ENCODE peak calls at places on chromosomes 1 and 21, in nine cellular contexts. One of them, this sample, is unnamed.
A peak's percentile ranks its signal among the peaks of the same experiment; 100 is the strongest.

GRCh38 chr1:35452086-35452485 is 105.1 kb downstream of the KIAA0319L start:
- DNase-seq in IMR-90: peak; percentile 72
- DNase-seq in suprapubic skin: no peak
- DNase-seq in CD8-positive, alpha-beta T cell: no peak
- DNase-seq in heart left ventricle: peak; percentile 73
- DNase-seq in BE2C: no peak
- DNase-seq in left ventricle myocardium inferior: peak; percentile 60
- DNase-seq in body of pancreas: peak; percentile 49
- DNase-seq in cardiac muscle cell: peak; percentile 92
- DNase-seq in this sample: peak; percentile 49

GRCh38 chr1:51622455-51622913 is 5.6 kb downstream of the OSBPL9 start:
- DNase-seq in BE2C: peak; percentile 17
- DNase-seq in suprapubic skin: peak; percentile 81
- DNase-seq in cardiac muscle cell: peak; percentile 58
- DNase-seq in IMR-90: peak; percentile 80
- DNase-seq in left ventricle myocardium inferior: peak; percentile 22
- DNase-seq in heart left ventricle: peak; percentile 46
- DNase-seq in CD8-positive, alpha-beta T cell: peak; percentile 11
- DNase-seq in body of pancreas: peak; percentile 48
- DNase-seq in this sample: no peak

GRCh38 chr1:199029401-199029800 is 390.6 kb downstream of the PTPRC start:
- DNase-seq in IMR-90: peak; percentile 77
- DNase-seq in body of pancreas: no peak
- DNase-seq in heart left ventricle: no peak
- DNase-seq in CD8-positive, alpha-beta T cell: no peak
- DNase-seq in left ventricle myocardium inferior: no peak
- DNase-seq in cardiac muscle cell: peak; percentile 30
- DNase-seq in BE2C: no peak
- DNase-seq in suprapubic skin: no peak
- DNase-seq in this sample: no peak

GRCh38 chr1:153588482-153588881 is 22.8 kb upstream of the S100A2 start:
- DNase-seq in heart left ventricle: no peak
- DNase-seq in left ventricle myocardium inferior: no peak
- DNase-seq in body of pancreas: no peak
- DNase-seq in cardiac muscle cell: no peak
- DNase-seq in IMR-90: peak; percentile 47
- DNase-seq in CD8-positive, alpha-beta T cell: no peak
- DNase-seq in suprapubic skin: no peak
- DNase-seq in BE2C: no peak
- DNase-seq in this sample: no peak

GRCh38 chr1:199084293-199084692 is 445.5 kb downstream of the PTPRC start:
- DNase-seq in CD8-positive, alpha-beta T cell: no peak
- DNase-seq in body of pancreas: no peak
- DNase-seq in cardiac muscle cell: peak; percentile 29
- DNase-seq in BE2C: no peak
- DNase-seq in left ventricle myocardium inferior: no peak
- DNase-seq in heart left ventricle: no peak
- DNase-seq in suprapubic skin: no peak
- DNase-seq in IMR-90: peak; percentile 94
- DNase-seq in this sample: no peak

GRCh38 chr1:24318238-24318987 is 744 bp upstream of the GRHL3 start:
- DNase-seq in IMR-90: peak; percentile 36
- DNase-seq in body of pancreas: peak; percentile 23
- DNase-seq in cardiac muscle cell: peak; percentile 57
- DNase-seq in BE2C: no peak
- DNase-seq in left ventricle myocardium inferior: no peak
- DNase-seq in heart left ventricle: no peak
- DNase-seq in CD8-positive, alpha-beta T cell: no peak
- DNase-seq in suprapubic skin: no peak
- DNase-seq in this sample: no peak

GRCh38 chr1:167186198-167186750 is 34.4 kb upstream of the POU2F1 start:
- DNase-seq in cardiac muscle cell: no peak
- DNase-seq in CD8-positive, alpha-beta T cell: no peak
- DNase-seq in BE2C: no peak
- DNase-seq in left ventricle myocardium inferior: no peak
- DNase-seq in suprapubic skin: no peak
- DNase-seq in heart left ventricle: no peak
- DNase-seq in body of pancreas: no peak
- DNase-seq in IMR-90: no peak
- DNase-seq in this sample: no peak

GRCh38 chr1:184954232-184954995 is 19.9 kb downstream of the NIBAN1 start:
- DNase-seq in suprapubic skin: no peak
- DNase-seq in BE2C: no peak
- DNase-seq in body of pancreas: no peak
- DNase-seq in left ventricle myocardium inferior: no peak
- DNase-seq in heart left ventricle: no peak
- DNase-seq in IMR-90: no peak
- DNase-seq in CD8-positive, alpha-beta T cell: no peak
- DNase-seq in cardiac muscle cell: peak; percentile 31
- DNase-seq in this sample: no peak

GRCh38 chr1:222654849-222655248 is 37.0 kb downstream of the MIA3 start:
- DNase-seq in heart left ventricle: no peak
- DNase-seq in IMR-90: no peak
- DNase-seq in left ventricle myocardium inferior: no peak
- DNase-seq in BE2C: no peak
- DNase-seq in cardiac muscle cell: peak; percentile 66
- DNase-seq in suprapubic skin: no peak
- DNase-seq in body of pancreas: no peak
- DNase-seq in CD8-positive, alpha-beta T cell: peak; percentile 70
- DNase-seq in this sample: peak; percentile 42

GRCh38 chr1:231940116-231940515 is 313.5 kb downstream of the DISC1 start:
- DNase-seq in IMR-90: no peak
- DNase-seq in left ventricle myocardium inferior: no peak
- DNase-seq in heart left ventricle: no peak
- DNase-seq in CD8-positive, alpha-beta T cell: no peak
- DNase-seq in body of pancreas: no peak
- DNase-seq in cardiac muscle cell: no peak
- DNase-seq in suprapubic skin: no peak
- DNase-seq in BE2C: no peak
- DNase-seq in this sample: no peak

GRCh38 chr21:45366931-45367401 is 38.0 kb upstream of the COL18A1 start:
- DNase-seq in BE2C: peak; percentile 75
- DNase-seq in heart left ventricle: peak; percentile 48
- DNase-seq in cardiac muscle cell: peak; percentile 98
- DNase-seq in CD8-positive, alpha-beta T cell: no peak
- DNase-seq in suprapubic skin: no peak
- DNase-seq in body of pancreas: peak; percentile 65
- DNase-seq in left ventricle myocardium inferior: peak; percentile 72
- DNase-seq in IMR-90: peak; percentile 98
- DNase-seq in this sample: peak; percentile 79

GRCh38 chr1:204673909-204674701 is 11.4 kb downstream of the LRRN2 start:
- DNase-seq in body of pancreas: no peak
- DNase-seq in suprapubic skin: no peak
- DNase-seq in heart left ventricle: no peak
- DNase-seq in left ventricle myocardium inferior: no peak
- DNase-seq in BE2C: no peak
- DNase-seq in CD8-positive, alpha-beta T cell: no peak
- DNase-seq in cardiac muscle cell: no peak
- DNase-seq in IMR-90: no peak
- DNase-seq in this sample: no peak

GRCh38 chr1:34867421-34867820 is 7.9 kb upstream of the SMIM12 start:
- DNase-seq in IMR-90: no peak
- DNase-seq in left ventricle myocardium inferior: no peak
- DNase-seq in heart left ventricle: peak; percentile 39
- DNase-seq in body of pancreas: no peak
- DNase-seq in suprapubic skin: no peak
- DNase-seq in BE2C: no peak
- DNase-seq in cardiac muscle cell: no peak
- DNase-seq in CD8-positive, alpha-beta T cell: no peak
- DNase-seq in this sample: no peak

GRCh38 chr1:57411262-57411661 is 12.6 kb downstream of the DAB1 start:
- DNase-seq in cardiac muscle cell: peak; percentile 32
- DNase-seq in suprapubic skin: no peak
- DNase-seq in left ventricle myocardium inferior: no peak
- DNase-seq in CD8-positive, alpha-beta T cell: no peak
- DNase-seq in BE2C: no peak
- DNase-seq in body of pancreas: no peak
- DNase-seq in IMR-90: peak; percentile 31
- DNase-seq in heart left ventricle: peak; percentile 30
- DNase-seq in this sample: peak; percentile 38

GRCh38 chr1:29896791-29897725 is 660.7 kb downstream of the PTPRU start:
- DNase-seq in CD8-positive, alpha-beta T cell: no peak
- DNase-seq in body of pancreas: no peak
- DNase-seq in suprapubic skin: peak; percentile 54
- DNase-seq in heart left ventricle: no peak
- DNase-seq in left ventricle myocardium inferior: no peak
- DNase-seq in IMR-90: no peak
- DNase-seq in cardiac muscle cell: no peak
- DNase-seq in BE2C: no peak
- DNase-seq in this sample: no peak

GRCh38 chr1:49864597-49864996 is 159.2 kb downstream of the AGBL4 start:
- DNase-seq in body of pancreas: no peak
- DNase-seq in IMR-90: no peak
- DNase-seq in CD8-positive, alpha-beta T cell: no peak
- DNase-seq in suprapubic skin: no peak
- DNase-seq in left ventricle myocardium inferior: no peak
- DNase-seq in heart left ventricle: no peak
- DNase-seq in cardiac muscle cell: no peak
- DNase-seq in BE2C: peak; percentile 38
- DNase-seq in this sample: no peak

DNA sequence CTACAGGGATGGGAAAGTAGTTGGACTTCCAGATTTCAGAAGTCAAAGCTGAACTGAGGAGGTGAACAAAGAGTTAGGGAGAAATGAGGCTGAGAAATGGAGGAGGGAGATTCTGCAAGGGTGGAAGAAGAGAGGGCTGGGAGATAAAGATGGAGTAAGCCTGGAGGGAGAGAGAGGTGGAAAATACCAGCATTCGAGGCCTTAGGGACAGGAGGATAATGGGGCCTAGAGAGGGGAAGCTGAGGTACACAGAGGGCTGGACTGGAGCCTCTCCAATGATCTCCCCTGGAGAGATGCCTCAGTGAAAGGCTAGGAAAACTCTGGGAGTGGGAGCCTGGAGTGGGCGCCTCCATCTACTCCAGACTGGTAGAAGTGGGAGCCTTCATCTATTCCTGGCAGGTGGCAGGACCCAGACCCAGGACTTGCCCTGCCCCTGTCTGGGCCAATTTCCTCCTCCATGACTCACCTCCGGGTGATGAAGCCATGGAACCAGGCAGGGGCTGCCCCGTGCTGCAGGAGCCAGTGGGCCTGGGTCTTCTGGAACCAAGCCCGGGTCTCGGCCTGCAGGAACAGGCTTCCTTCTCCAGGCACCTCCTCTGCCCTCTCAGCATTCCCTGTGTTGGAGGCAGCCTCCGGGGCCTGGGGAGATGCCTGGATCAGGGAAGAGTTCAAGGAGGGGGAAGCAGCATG is 1.9 kb downstream of the SH2D2A start:
- DNase-seq in left ventricle myocardium inferior: no peak
- DNase-seq in cardiac muscle cell: no peak
- DNase-seq in body of pancreas: no peak
- DNase-seq in CD8-positive, alpha-beta T cell: peak; percentile 56
- DNase-seq in IMR-90: no peak
- DNase-seq in suprapubic skin: no peak
- DNase-seq in heart left ventricle: peak; percentile 38
- DNase-seq in BE2C: no peak
- DNase-seq in this sample: no peak
- H3K4me1 ChIP-seq in left ventricle myocardium inferior: peaks cover 28% of the 10 kb centered on the region
- H3K4me1 ChIP-seq in cardiac muscle cell: no peaks in the 10 kb centered on the region
- H3K4me1 ChIP-seq in body of pancreas: peaks cover 13% of the 10 kb centered on the region
- H3K4me1 ChIP-seq in CD8-positive, alpha-beta T cell: peaks cover 53% of the 10 kb centered on the region
- H3K4me1 ChIP-seq in IMR-90: peaks cover 14% of the 10 kb centered on the region
- H3K4me1 ChIP-seq in suprapubic skin: peaks cover 17% of the 10 kb centered on the region
- H3K4me1 ChIP-seq in heart left ventricle: peaks cover 19% of the 10 kb centered on the region
- H3K4me1 ChIP-seq in BE2C: peaks cover 10% of the 10 kb centered on the region
- H3K4me1 ChIP-seq in this sample: peaks cover 15% of the 10 kb centered on the region

DNA sequence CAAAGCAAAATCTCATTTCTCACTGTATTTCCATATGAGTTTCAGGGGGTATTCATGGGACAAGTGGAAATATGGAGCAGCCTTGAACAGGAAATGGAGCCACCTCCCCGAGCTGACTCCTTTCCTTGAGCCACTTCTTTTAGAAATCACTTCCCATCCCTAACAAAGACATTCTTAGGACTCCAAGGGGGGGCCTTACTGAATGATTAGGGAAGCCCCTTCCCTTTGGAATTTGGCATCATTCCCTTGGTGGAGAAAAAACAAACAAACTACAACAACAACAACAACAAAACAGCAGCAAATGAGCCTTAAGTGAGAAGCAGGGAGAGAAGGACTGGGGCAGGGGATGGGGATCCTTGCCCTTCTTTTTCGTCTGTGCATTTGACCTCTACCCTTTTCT is 278.3 kb downstream of the ZNF648 start:
- DNase-seq in suprapubic skin: no peak
- DNase-seq in cardiac muscle cell: no peak
- DNase-seq in IMR-90: no peak
- DNase-seq in BE2C: no peak
- DNase-seq in heart left ventricle: no peak
- DNase-seq in CD8-positive, alpha-beta T cell: no peak
- DNase-seq in left ventricle myocardium inferior: no peak
- DNase-seq in body of pancreas: no peak
- DNase-seq in this sample: no peak
- TF ChIP-seq CTCF in suprapubic skin: no peak
- TF ChIP-seq CTCF in cardiac muscle cell: no peak
- TF ChIP-seq CTCF in IMR-90: no peak
- TF ChIP-seq CTCF in BE2C: no peak
- TF ChIP-seq CTCF in heart left ventricle: no peak
- TF ChIP-seq CTCF in CD8-positive, alpha-beta T cell: no peak
- TF ChIP-seq CTCF in left ventricle myocardium inferior: no peak
- TF ChIP-seq CTCF in body of pancreas: no peak
- TF ChIP-seq CTCF in this sample: no peak

DNA sequence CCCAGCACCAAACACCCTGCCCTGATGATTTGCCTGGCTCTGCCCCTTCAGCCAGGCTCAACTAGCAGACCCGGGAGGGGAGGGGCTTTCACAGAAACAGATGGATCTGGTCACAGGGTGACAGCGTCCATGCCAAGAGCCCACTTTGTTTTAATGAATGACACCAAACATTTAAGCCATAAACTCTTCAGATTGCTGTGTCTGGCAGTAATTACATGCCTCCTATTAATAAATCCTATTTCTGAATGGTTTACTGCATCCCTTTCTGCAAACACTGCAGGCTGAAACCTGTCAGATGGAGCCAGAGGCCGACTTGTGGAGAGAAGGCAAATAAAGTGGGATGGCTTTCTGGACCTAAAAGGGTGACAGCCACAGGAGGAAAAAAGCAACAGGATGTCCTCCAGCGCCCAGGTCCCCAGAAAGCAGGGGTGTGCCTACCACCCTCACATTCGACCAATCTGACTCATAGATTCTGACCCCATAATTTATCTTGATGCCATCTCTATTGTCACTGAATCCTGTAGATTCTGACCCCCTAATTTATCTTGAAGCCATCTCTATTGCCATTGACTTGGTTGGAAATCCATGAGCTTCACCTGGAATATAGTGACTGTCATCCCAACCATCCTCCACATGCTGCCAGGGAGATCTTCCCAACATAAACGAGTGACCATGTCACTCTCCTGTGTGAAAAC is 200.8 kb downstream of the PLPP3 start:
- DNase-seq in suprapubic skin: no peak
- DNase-seq in left ventricle myocardium inferior: no peak
- DNase-seq in heart left ventricle: no peak
- DNase-seq in cardiac muscle cell: no peak
- DNase-seq in body of pancreas: no peak
- DNase-seq in CD8-positive, alpha-beta T cell: no peak
- DNase-seq in BE2C: peak; percentile 69
- DNase-seq in IMR-90: no peak
- DNase-seq in this sample: no peak
- H3K4me1 ChIP-seq in suprapubic skin: peaks cover 21% of the 10 kb centered on the region
- H3K4me1 ChIP-seq in left ventricle myocardium inferior: peaks cover 52% of the 10 kb centered on the region
- H3K4me1 ChIP-seq in heart left ventricle: peaks cover 46% of the 10 kb centered on the region
- H3K4me1 ChIP-seq in cardiac muscle cell: peaks cover 41% of the 10 kb centered on the region
- H3K4me1 ChIP-seq in body of pancreas: no peaks in the 10 kb centered on the region
- H3K4me1 ChIP-seq in CD8-positive, alpha-beta T cell: no peaks in the 10 kb centered on the region
- H3K4me1 ChIP-seq in BE2C: peaks cover 10% of the 10 kb centered on the region
- H3K4me1 ChIP-seq in IMR-90: peaks cover 16% of the 10 kb centered on the region
- H3K4me1 ChIP-seq in this sample: peaks cover 35% of the 10 kb centered on the region

GRCh38 chr1:39160703-39161102 is 43.8 kb upstream of the MACF1 start:
- DNase-seq in CD8-positive, alpha-beta T cell: no peak
- DNase-seq in IMR-90: no peak
- DNase-seq in suprapubic skin: no peak
- DNase-seq in body of pancreas: no peak
- DNase-seq in cardiac muscle cell: no peak
- DNase-seq in BE2C: no peak
- DNase-seq in heart left ventricle: no peak
- DNase-seq in left ventricle myocardium inferior: no peak
- DNase-seq in this sample: no peak
- TF ChIP-seq CTCF in CD8-positive, alpha-beta T cell: no peak
- TF ChIP-seq CTCF in IMR-90: peak; percentile 13
- TF ChIP-seq CTCF in suprapubic skin: no peak
- TF ChIP-seq CTCF in body of pancreas: no peak
- TF ChIP-seq CTCF in cardiac muscle cell: peak; percentile 17
- TF ChIP-seq CTCF in BE2C: no peak
- TF ChIP-seq CTCF in heart left ventricle: no peak
- TF ChIP-seq CTCF in left ventricle myocardium inferior: peak; percentile 24
- TF ChIP-seq CTCF in this sample: peak; percentile 40

This sample was measured in heart right ventricle.